ENCODE peak calls at places on chromosomes 3 and 15, in ten cellular contexts. E, W, K, A, M, H, I, J, R and U are unnamed samples.

GRCh38 chr15:56919708-56920637 is 1.5 kb downstream of the TCF12 start:
- DNase-seq in E (peak; percentile 36), W (peak; percentile 17), K (peak; percentile 73), A (peak; percentile 65), M (peak; percentile 42), H (peak; percentile 75), I (no peak), J (peak; percentile 6), R (peak; percentile 23), U (no peak)

GRCh38 chr15:96130734-96131133 is 199.8 kb upstream of the NR2F2 start:
- DNase-seq in E (no peak), W (no peak), K (no peak), A (no peak), M (no peak), H (no peak), I (no peak), J (no peak), R (peak; percentile 13), U (no peak)

GRCh38 chr3:189908646-189909045 is 212.1 kb downstream of the P3H2 start:
- DNase-seq in E (no peak), W (no peak), K (peak; percentile 73), A (no peak), M (no peak), H (no peak), I (no peak), J (no peak), R (peak; percentile 97), U (no peak)

GRCh38 chr15:36365963-36366362 is 213.5 kb upstream of the CDIN1 start:
- DNase-seq in E (no peak), W (no peak), K (no peak), A (no peak), M (no peak), H (no peak), I (no peak), J (no peak), R (no peak), U (no peak)

GRCh38 chr15:36362508-36362907 is 216.9 kb upstream of the CDIN1 start:
- DNase-seq in E (no peak), W (no peak), K (peak; percentile 77), A (no peak), M (no peak), H (no peak), I (no peak), J (no peak), R (no peak), U (no peak)

GRCh38 chr3:20054549-20054987 is 14.3 kb downstream of the KAT2B start:
- DNase-seq in E (peak; percentile 85), W (peak; percentile 52), K (peak; percentile 78), A (no peak), M (peak; percentile 39), H (peak; percentile 69), I (no peak), J (peak; percentile 58), R (peak; percentile 100), U (peak; percentile 62)

GRCh38 chr3:44883999-44884431 is 9.6 kb downstream of the TGM4 start:
- DNase-seq in E (no peak), W (no peak), K (peak; percentile 97), A (no peak), M (no peak), H (no peak), I (no peak), J (no peak), R (peak; percentile 99), U (no peak)

GRCh38 chr15:72280751-72281150 is 8.4 kb upstream of the PARP6 start:
- DNase-seq in E (no peak), W (no peak), K (no peak), A (no peak), M (no peak), H (no peak), I (no peak), J (no peak), R (no peak), U (no peak)

GRCh38 chr3:43894176-43895049 is 203.7 kb downstream of the ABHD5 start:
- DNase-seq in E (peak; percentile 32), W (no peak), K (peak; percentile 65), A (no peak), M (no peak), H (no peak), I (peak; percentile 77), J (no peak), R (no peak), U (peak; percentile 52)

GRCh38 chr15:36942248-36942827 is 158.0 kb downstream of the MEIS2 start:
- DNase-seq in E (no peak), W (no peak), K (no peak), A (no peak), M (no peak), H (no peak), I (no peak), J (no peak), R (no peak), U (no peak)

GRCh38 chr3:148955544-148956346 is 35.6 kb upstream of the GYG1 start:
- DNase-seq in E (peak; percentile 44), W (peak; percentile 18), K (peak; percentile 93), A (no peak), M (peak; percentile 35), H (peak; percentile 90), I (peak; percentile 43), J (no peak), R (peak; percentile 68), U (peak; percentile 39)

GRCh38 chr15:100909582-100909981 is 9.6 kb upstream of the LRRK1 start:
- DNase-seq in E (no peak), W (no peak), K (no peak), A (no peak), M (no peak), H (no peak), I (no peak), J (no peak), R (no peak), U (no peak)

GRCh38 chr15:100908466-100908865 is 10.7 kb upstream of the LRRK1 start:
- DNase-seq in E (no peak), W (no peak), K (no peak), A (no peak), M (no peak), H (no peak), I (no peak), J (no peak), R (no peak), U (no peak)

GRCh38 chr15:100902436-100903190 is 16.5 kb upstream of the LRRK1 start:
- DNase-seq in E (peak; percentile 66), W (no peak), K (peak; percentile 66), A (peak; percentile 96), M (peak; percentile 73), H (peak; percentile 97), I (no peak), J (no peak), R (peak; percentile 65), U (peak; percentile 77)

GRCh38 chr15:100903191-100903590 is 16.0 kb upstream of the LRRK1 start:
- DNase-seq in E (no peak), W (no peak), K (no peak), A (no peak), M (no peak), H (no peak), I (no peak), J (no peak), R (no peak), U (no peak)

DNA sequence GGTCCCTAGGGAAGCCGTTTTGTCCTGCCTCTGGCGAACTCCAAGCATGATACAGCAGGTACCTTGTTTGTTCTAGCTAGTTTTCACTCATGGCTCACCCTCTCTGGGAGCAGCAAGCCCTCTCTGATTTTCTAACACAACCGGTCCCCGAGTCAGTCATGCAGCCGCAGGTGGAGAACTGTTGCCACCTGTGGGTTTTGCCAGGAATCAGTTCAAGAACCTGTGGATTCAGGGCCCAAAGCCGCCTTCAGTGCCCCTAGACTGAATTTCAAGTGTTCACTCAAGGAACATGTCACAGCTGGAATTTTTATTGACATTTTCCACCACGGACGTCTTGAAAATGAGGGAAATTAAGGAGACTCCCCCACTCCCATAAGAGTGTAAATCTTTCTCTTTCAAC is 13.3 kb upstream of the LRRK1 start:
- DNase-seq in E (no peak), W (no peak), K (no peak), A (no peak), M (no peak), H (peak; percentile 52), I (no peak), J (no peak), R (peak; percentile 22), U (no peak)
- H3K27ac ChIP-seq in E (no peak overlapping the region), W (no peak overlapping the region), K (no peak overlapping the region), A (no peak overlapping the region), M (no peak overlapping the region), H (no peak overlapping the region), I (no peak overlapping the region), J (no peak overlapping the region), R (no peak overlapping the region), U (no peak overlapping the region)

GRCh38 chr3:99638244-99638948 is at the start of gene COL8A1:
- DNase-seq in E (peak; percentile 29), W (no peak), K (peak; percentile 84), A (peak; percentile 61), M (peak; percentile 84), H (peak; percentile 87), I (peak; percentile 26), J (no peak), R (peak; percentile 76), U (no peak)
- H3K4me3 ChIP-seq in E (no peak within 1 kb of the TSS), W (no peak within 1 kb of the TSS), K (peak within 1 kb of the TSS; percentile 93), A (peak within 1 kb of the TSS; percentile 13), M (peak within 1 kb of the TSS; percentile 47), H (peak within 1 kb of the TSS; percentile 67), I (peak within 1 kb of the TSS; percentile 67), J (no peak within 1 kb of the TSS), R (peak within 1 kb of the TSS; percentile 72), U (peak within 1 kb of the TSS; percentile 45)

GRCh38 chr3:48518755-48519154 is 14.8 kb upstream of the SHISA5 start:
- DNase-seq in E (no peak), W (no peak), K (no peak), A (peak; percentile 28), M (no peak), H (no peak), I (no peak), J (no peak), R (no peak), U (no peak)

GRCh38 chr3:48518069-48518468 is 14.1 kb upstream of the SHISA5 start:
- DNase-seq in E (no peak), W (no peak), K (no peak), A (no peak), M (no peak), H (no peak), I (no peak), J (no peak), R (no peak), U (no peak)

GRCh38 chr3:48519244-48519643 is 15.3 kb upstream of the SHISA5 start:
- DNase-seq in E (no peak), W (no peak), K (no peak), A (peak; percentile 43), M (no peak), H (no peak), I (no peak), J (no peak), R (no peak), U (no peak)

GRCh38 chr3:48524970-48525369 is 21.0 kb upstream of the SHISA5 start:
- DNase-seq in E (no peak), W (no peak), K (no peak), A (no peak), M (no peak), H (no peak), I (no peak), J (no peak), R (no peak), U (no peak)

GRCh38 chr3:48521635-48522034 is 17.7 kb upstream of the SHISA5 start:
- DNase-seq in E (no peak), W (no peak), K (no peak), A (peak; percentile 59), M (no peak), H (no peak), I (no peak), J (no peak), R (no peak), U (no peak)
- H3K4me1 ChIP-seq in E (no peaks in the 10 kb centered on the region), W (peaks cover 41% of the 10 kb centered on the region), K (no peaks in the 10 kb centered on the region), A (no peaks in the 10 kb centered on the region), M (no peaks in the 10 kb centered on the region), H (no peaks in the 10 kb centered on the region), I (no peaks in the 10 kb centered on the region), J (peaks cover 37% of the 10 kb centered on the region), R (no peaks in the 10 kb centered on the region), U (no peaks in the 10 kb centered on the region)

GRCh38 chr15:85854345-85855097 is 59.8 kb upstream of the KLHL25 start:
- DNase-seq in E (peak; percentile 64), W (peak; percentile 56), K (peak; percentile 38), A (no peak), M (no peak), H (no peak), I (peak; percentile 72), J (peak; percentile 44), R (peak; percentile 79), U (no peak)
- H3K27ac ChIP-seq in E (no peak overlapping the region), W (no peak overlapping the region), K (no peak overlapping the region), A (no peak overlapping the region), M (no peak overlapping the region), H (no peak overlapping the region), I (no peak overlapping the region), J (no peak overlapping the region), R (no peak overlapping the region), U (no peak overlapping the region)